ENCODE peak calls at places on chromosomes 4 and X, in four cellular contexts. J, M, P and W are unnamed samples.

GRCh38 chr4:155667538-155668511 is 1.2 kb downstream of the GUCY1A1 start:
- DNase-seq in J (no peak), M (no peak), P (no peak), W (peak; percentile 42)

GRCh38 chr4:19301527-19301926 is 950.2 kb upstream of the SLIT2 start:
- DNase-seq in J (no peak), M (no peak), P (no peak), W (no peak)

GRCh38 chr4:149426461-149426860 is 389.2 kb downstream of the IQCM start:
- DNase-seq in J (no peak), M (no peak), P (no peak), W (no peak)

GRCh38 chr4:118417325-118417724 is 64.5 kb upstream of the PRSS12 start:
- DNase-seq in J (no peak), M (no peak), P (no peak), W (no peak)

GRCh38 chr4:7189475-7190277 is 2.7 kb upstream of the SORCS2 start:
- DNase-seq in J (no peak), M (no peak), P (peak; percentile 21), W (no peak)

GRCh38 chrX:144637731-144638130 is 609.6 kb upstream of the SPANXN1 start:
- DNase-seq in J (no peak), M (no peak), P (no peak), W (no peak)

GRCh38 chr4:98780111-98780549 is 121.7 kb upstream of the TSPAN5 start:
- DNase-seq in J (no peak), M (peak; percentile 75), P (no peak), W (no peak)

GRCh38 chrX:72308566-72309296 is 3.0 kb upstream of the CITED1 start:
- DNase-seq in J (no peak), M (peak; percentile 70), P (peak; percentile 27), W (peak; percentile 80)

GRCh38 chr4:113871080-113871479 is 108.4 kb downstream of the ARSJ start:
- DNase-seq in J (no peak), M (no peak), P (no peak), W (no peak)

GRCh38 chr4:68499021-68499420 is 51.8 kb downstream of the TMPRSS11E start:
- DNase-seq in J (no peak), M (no peak), P (no peak), W (no peak)

DNA sequence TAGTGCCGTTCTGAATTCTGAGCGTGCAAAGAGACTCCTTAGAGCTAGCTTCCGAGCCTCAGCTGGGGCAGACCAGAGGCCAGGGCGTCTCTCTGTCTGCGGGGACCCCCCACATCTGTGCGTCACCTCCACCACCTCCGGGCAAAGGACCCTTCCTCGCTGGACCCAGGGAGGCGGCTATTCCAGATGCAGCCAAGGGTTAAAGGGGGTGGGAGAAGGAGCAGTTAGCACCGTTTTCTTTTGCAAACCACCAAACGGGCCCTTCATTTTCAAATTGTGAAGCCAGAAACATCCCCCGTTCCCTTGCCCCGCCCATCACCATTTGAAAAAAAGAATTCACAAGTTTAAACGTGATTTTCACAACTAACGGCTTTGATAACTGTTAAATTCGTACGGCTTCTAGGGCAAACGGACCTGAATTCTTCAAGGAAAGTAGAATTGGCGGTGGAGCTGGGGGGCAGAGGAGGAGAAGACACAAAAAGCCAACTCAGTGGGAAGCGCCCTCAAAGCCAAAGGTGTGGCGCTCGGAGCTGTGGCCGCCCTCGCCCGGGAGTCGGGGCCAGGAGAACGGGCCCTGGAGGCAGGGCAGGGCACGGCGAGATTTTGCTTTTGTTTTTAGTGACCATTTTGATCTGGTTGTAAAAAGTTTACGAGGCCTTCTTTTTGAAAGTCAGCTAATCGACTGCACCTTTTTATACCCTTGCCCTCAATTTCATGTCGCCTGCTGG is 3.3 kb upstream of the PDGFRA start:
- DNase-seq in J (no peak), M (no peak), P (no peak), W (peak; percentile 17)
- TF ChIP-seq TCF7 in J (no peak), M (no peak), P (no peak), W (no peak)

DNA sequence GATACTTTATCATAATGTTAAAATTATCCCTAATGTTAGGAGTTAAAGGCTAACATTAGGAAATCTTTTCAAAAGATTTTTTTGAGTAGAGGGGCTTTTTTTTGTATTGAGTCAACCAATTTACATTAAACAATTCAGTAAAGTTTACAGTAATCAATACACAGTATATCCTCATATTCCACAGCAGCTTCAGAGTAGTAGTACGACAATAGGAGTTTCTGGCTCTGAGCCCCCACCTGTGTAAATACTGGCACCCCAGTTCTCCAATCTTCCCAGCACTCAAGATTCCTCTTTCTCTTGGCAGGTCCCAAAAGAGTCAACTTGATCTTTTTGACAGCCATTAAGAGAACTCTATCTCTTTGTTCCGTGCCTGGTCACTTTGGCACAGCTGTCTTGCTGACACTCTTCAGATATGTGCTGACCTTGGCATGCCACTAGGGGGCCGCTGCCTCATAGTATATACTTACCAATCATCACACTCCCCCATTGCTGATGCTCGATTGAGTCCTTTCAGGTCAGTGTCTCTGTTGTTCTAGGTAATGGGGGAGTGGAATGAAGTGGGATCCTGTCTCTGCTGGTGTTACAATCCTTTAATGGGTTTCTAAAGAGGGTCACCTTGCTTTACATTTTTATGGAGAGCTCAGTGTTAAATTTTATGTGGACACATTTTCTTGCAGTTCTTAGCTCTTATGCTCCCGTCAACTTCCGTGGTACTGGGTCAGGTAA is 19.5 kb upstream of the CCNI start:
- DNase-seq in J (no peak), M (peak; percentile 57), P (peak; percentile 49), W (peak; percentile 77)
- TF ChIP-seq NR2C2 in J (no peak), M (no peak), P (no peak), W (no peak)

GRCh38 chr4:28015996-28016395 is 1155.4 kb downstream of the STIM2 start:
- DNase-seq in J (no peak), M (no peak), P (no peak), W (no peak)

GRCh38 chr4:28009541-28009940 is 1148.9 kb downstream of the STIM2 start:
- DNase-seq in J (no peak), M (no peak), P (no peak), W (no peak)

GRCh38 chr4:28010543-28011235 is 1150.0 kb downstream of the STIM2 start:
- DNase-seq in J (no peak), M (no peak), P (no peak), W (no peak)

DNA sequence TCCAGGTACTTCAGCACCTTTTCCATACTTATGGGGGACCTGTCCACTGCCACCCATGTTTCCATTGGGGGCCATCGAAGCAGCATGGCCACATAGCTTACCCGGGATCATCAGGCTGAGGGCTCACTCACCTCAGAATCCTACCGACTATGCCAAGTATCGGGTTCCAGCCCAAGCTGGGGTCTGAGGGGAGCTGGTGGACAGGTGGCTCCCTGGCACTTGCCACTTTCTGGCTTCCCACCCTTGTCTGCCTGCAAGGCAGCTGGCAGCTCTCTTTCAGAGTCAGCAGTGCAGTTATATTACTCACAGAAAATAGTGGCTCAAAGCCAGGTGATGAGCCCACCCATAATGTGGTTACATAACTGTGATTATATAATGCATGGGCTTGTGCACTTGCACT is 1153.8 kb downstream of the STIM2 start:
- DNase-seq in J (no peak), M (no peak), P (no peak), W (no peak)
- TF ChIP-seq TCF7 in J (no peak), M (no peak), P (no peak), W (no peak)

GRCh38 chrX:100410901-100411801 is 1.1 kb upstream of the PCDH19 start:
- DNase-seq in J (no peak), M (no peak), P (no peak), W (peak; percentile 16)
- TF ChIP-seq NR2C2 in J (no peak), M (no peak), P (no peak), W (no peak)

GRCh38 chr4:148054275-148054674 is 322.4 kb downstream of the ARHGAP10 start:
- DNase-seq in J (no peak), M (no peak), P (no peak), W (no peak)

GRCh38 chr4:148055844-148056243 is 324.0 kb downstream of the ARHGAP10 start:
- DNase-seq in J (no peak), M (no peak), P (no peak), W (no peak)

GRCh38 chr4:148057425-148058020 is 325.6 kb downstream of the ARHGAP10 start:
- DNase-seq in J (peak; percentile 38), M (no peak), P (no peak), W (no peak)

GRCh38 chr4:148058160-148058859 is 326.4 kb downstream of the ARHGAP10 start:
- DNase-seq in J (no peak), M (no peak), P (no peak), W (no peak)

GRCh38 chr4:148056879-148057278 is 325.0 kb downstream of the ARHGAP10 start:
- DNase-seq in J (peak; percentile 95), M (peak; percentile 20), P (no peak), W (peak; percentile 47)
- TF ChIP-seq TCF7 in J (peak; percentile 29), M (no peak), P (no peak), W (no peak)